ENCODE peak calls at places on chromosomes 12 and 14, in eight cellular contexts. T, U, H, D, I, X, Z and M are unnamed samples.

GRCh38 chr12:75480469-75480949 is at the start of gene GLIPR1:
- DNase-seq in U (peak; percentile 47), T (peak; percentile 82), D (peak; percentile 99), Z (peak; percentile 95), H (peak; percentile 64), I (peak; percentile 91), X (peak; percentile 56), M (peak; percentile 98)

GRCh38 chr14:74562515-74563232 is 49.4 kb downstream of the LTBP2 start:
- DNase-seq in T (peak; percentile 35), H (no peak), X (peak; percentile 51), U (no peak), Z (no peak), I (no peak), D (no peak), M (no peak)

GRCh38 chr14:65483647-65484046 is 71.1 kb downstream of the FUT8 start:
- DNase-seq in H (no peak), X (no peak), U (no peak), I (peak; percentile 46), D (peak; percentile 26), Z (peak; percentile 57), T (no peak), M (no peak)

GRCh38 chr12:12221560-12221959 is 45.3 kb downstream of the LRP6 start:
- DNase-seq in U (no peak), H (no peak), I (no peak), X (no peak), Z (no peak), D (no peak), T (no peak), M (no peak)

GRCh38 chr12:72098622-72099021 is 160.0 kb downstream of the TPH2 start:
- DNase-seq in T (no peak), X (no peak), I (no peak), U (no peak), D (peak; percentile 9), Z (no peak), H (no peak), M (no peak)

GRCh38 chr12:2120982-2121758 is 68.4 kb downstream of the CACNA1C start:
- DNase-seq in U (no peak), T (no peak), X (no peak), Z (no peak), H (no peak), I (no peak), D (no peak), M (no peak)

GRCh38 chr12:110028323-110028722 is 20.0 kb downstream of the C12orf76 start:
- DNase-seq in T (no peak), D (no peak), U (no peak), I (no peak), X (no peak), Z (no peak), H (no peak), M (no peak)

GRCh38 chr12:97464241-97465011 is 1.8 kb downstream of the RMST start:
- DNase-seq in I (no peak), X (no peak), T (no peak), D (peak; percentile 12), U (no peak), Z (no peak), H (no peak), M (no peak)

GRCh38 chr14:81517798-81518398 is 15.8 kb downstream of the SEL1L start:
- DNase-seq in Z (no peak), H (no peak), U (no peak), I (no peak), X (no peak), D (peak; percentile 13), T (peak; percentile 84), M (no peak)

GRCh38 chr14:106842687-106843086 is 1316.3 kb downstream of the TMEM121 start:
- DNase-seq in X (no peak), H (no peak), U (no peak), D (no peak), T (no peak), I (no peak), Z (peak; percentile 34), M (no peak)

GRCh38 chr12:43315961-43316360 is 236.0 kb downstream of the ADAMTS20 start:
- DNase-seq in H (no peak), X (no peak), U (no peak), D (peak; percentile 60), Z (no peak), I (no peak), T (no peak), M (no peak)

GRCh38 chr12:96237465-96238077 is 43.4 kb downstream of the ELK3 start:
- DNase-seq in H (no peak), T (peak; percentile 71), Z (peak; percentile 93), I (no peak), U (no peak), X (no peak), D (peak; percentile 99), M (peak; percentile 91)

GRCh38 chr12:89080797-89081470 is 271.4 kb downstream of the DUSP6 start:
- DNase-seq in H (no peak), T (no peak), X (no peak), I (no peak), Z (peak; percentile 37), D (peak; percentile 19), U (no peak), M (no peak)

GRCh38 chr14:23951590-23952143 is 1.9 kb upstream of the DHRS4 start:
- DNase-seq in T (no peak), X (no peak), U (no peak), D (no peak), Z (no peak), I (no peak), H (no peak), M (no peak)

GRCh38 chr14:104157303-104157928 is 19.0 kb downstream of the KIF26A start:
- DNase-seq in D (no peak), U (no peak), X (no peak), T (no peak), I (no peak), H (no peak), Z (no peak), M (no peak)

GRCh38 chr14:60300019-60300418 is 51.0 kb downstream of the PPM1A start:
- DNase-seq in D (no peak), H (no peak), T (no peak), Z (no peak), X (no peak), U (no peak), I (no peak), M (no peak)

GRCh38 chr12:74381968-74382367 is 155.7 kb upstream of the ATXN7L3B start:
- DNase-seq in Z (no peak), T (no peak), H (no peak), X (no peak), U (no peak), I (no peak), D (no peak), M (no peak)

GRCh38 chr12:128779901-128780300 is 43.9 kb downstream of the SLC15A4 start:
- DNase-seq in U (no peak), X (no peak), T (no peak), Z (no peak), D (no peak), H (no peak), I (no peak), M (no peak)

GRCh38 chr12:128786741-128787391 is 36.9 kb downstream of the SLC15A4 start:
- DNase-seq in I (no peak), H (no peak), X (no peak), U (no peak), T (no peak), D (no peak), Z (no peak), M (no peak)

GRCh38 chr12:128787827-128788226 is 35.9 kb downstream of the SLC15A4 start:
- DNase-seq in I (no peak), H (no peak), T (no peak), U (no peak), Z (no peak), X (no peak), D (no peak), M (no peak)

GRCh38 chr12:128784030-128784770 is 39.6 kb downstream of the SLC15A4 start:
- DNase-seq in H (no peak), X (no peak), I (no peak), Z (peak; percentile 34), D (peak; percentile 36), T (no peak), U (no peak), M (no peak)

DNA sequence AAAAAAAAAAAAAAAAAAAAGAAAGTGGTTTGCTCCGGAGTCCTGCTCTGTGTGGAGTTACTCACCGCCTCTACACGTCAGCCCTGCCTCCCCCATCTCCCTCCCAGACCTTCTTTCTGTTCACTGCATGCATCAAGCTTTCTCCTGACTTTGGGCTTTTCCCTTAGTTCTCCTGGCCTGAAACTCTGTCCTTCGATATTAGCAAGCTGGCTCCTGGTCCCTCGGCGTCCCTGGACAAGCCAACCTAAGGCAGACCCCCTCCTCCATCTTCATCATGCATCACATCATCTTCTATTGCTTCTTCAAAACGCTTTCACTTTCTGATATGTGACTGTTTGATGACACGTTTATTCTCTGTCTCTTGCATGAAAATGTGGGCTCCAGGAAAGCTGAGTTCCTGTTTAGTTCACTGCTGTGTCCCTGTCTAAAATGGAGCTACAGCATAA is 40.6 kb downstream of the SLC15A4 start:
- DNase-seq in I (no peak), X (no peak), Z (no peak), D (peak; percentile 42), H (no peak), T (no peak), U (no peak), M (no peak)
- H3K4me3 ChIP-seq in I (no peak overlapping the region), X (no peak overlapping the region), Z (no peak overlapping the region), D (peak overlapping the region; percentile 15), H (no peak overlapping the region), T (no peak overlapping the region), U (no peak overlapping the region), M (no peak overlapping the region)

DNA sequence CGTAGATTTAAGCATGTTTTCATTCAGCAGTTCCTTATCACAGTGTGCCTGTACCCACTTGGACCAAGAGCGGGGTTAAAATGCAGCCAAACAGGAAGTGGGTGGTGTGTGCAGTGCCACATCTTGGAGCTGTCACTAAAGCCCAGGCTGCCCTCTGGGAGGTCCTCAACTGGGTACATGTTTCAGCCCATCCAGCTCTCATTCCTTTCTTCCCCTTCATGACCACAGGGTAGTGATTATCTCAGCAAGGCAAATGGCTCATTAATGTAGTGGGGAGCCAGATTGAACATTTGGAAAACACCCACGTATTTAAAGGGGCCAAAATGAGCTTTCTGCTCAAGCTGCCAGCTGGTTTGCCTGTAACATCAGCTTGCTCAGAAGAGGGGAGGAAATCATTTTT is 210.8 kb upstream of the BTG1 start:
- DNase-seq in D (peak; percentile 49), H (no peak), I (peak; percentile 14), X (no peak), U (no peak), Z (no peak), T (no peak), M (no peak)
- TF ChIP-seq CTCF in D (no peak), H (no peak), I (no peak), X (no peak), U (no peak), Z (no peak), T (no peak), M (no peak)

DNA sequence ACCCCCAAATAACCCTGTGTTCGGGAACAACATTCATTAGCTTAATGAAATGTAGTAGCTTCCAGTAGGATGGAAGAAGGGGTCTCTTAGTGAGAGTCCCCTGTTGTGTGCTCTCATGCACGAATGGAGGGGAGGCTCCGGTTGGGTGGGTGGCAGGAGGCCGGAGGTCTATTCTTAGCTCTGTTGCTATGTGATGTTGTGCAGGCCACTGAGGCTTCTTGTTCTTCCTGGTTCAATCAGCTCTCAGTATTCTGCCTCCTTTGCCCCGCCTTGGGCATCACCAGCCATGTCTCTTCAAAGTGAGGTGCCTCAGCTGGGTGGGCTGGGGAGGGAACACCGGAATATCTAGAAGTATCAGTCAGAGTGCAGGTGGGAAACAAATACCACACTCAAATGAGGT is 50.8 kb downstream of the KCNA1 start:
- DNase-seq in U (no peak), D (no peak), X (no peak), Z (no peak), T (no peak), I (peak; percentile 52), H (no peak), M (no peak)
- H3K4me3 ChIP-seq in U (no peak overlapping the region), D (no peak overlapping the region), X (no peak overlapping the region), Z (no peak overlapping the region), T (no peak overlapping the region), I (no peak overlapping the region), H (no peak overlapping the region), M (no peak overlapping the region)

GRCh38 chr14:32513571-32514009 is 184.5 kb downstream of the AKAP6 start:
- DNase-seq in X (no peak), H (no peak), D (no peak), T (no peak), I (no peak), Z (peak; percentile 49), U (no peak), M (no peak)
- TF ChIP-seq CTCF in X (peak; percentile 42), H (peak; percentile 61), D (no peak), T (peak; percentile 54), I (no peak), Z (peak; percentile 77), U (peak; percentile 29), M (peak; percentile 17)